ENCODE peak calls at places on chromosomes 11 and 22, in four cellular contexts. G, E, Z and S are unnamed samples.
A peak's percentile ranks its signal among the peaks of the same experiment; 100 is the strongest.

GRCh38 chr22:18023509-18024275 is 669 bp downstream of the MICAL3 start:
- DNase-seq in Z (peak; percentile 40), E (peak; percentile 26), G (peak; percentile 93), S (peak; percentile 80)

GRCh38 chr11:46306296-46306853 is 28.9 kb downstream of the CREB3L1 start:
- DNase-seq in Z (no peak), E (no peak), G (no peak), S (no peak)

GRCh38 chr11:22733849-22734248 is 67.4 kb downstream of the GAS2 start:
- DNase-seq in E (no peak), G (no peak), Z (no peak), S (no peak)

GRCh38 chr22:47196493-47196849 is 434.0 kb downstream of the TBC1D22A start:
- DNase-seq in Z (no peak), E (no peak), G (no peak), S (no peak)

GRCh38 chr11:115488945-115489344 is 15.3 kb downstream of the CADM1 start:
- DNase-seq in E (no peak), G (no peak), Z (no peak), S (no peak)

GRCh38 chr11:92916299-92916698 is 53.2 kb upstream of the MTNR1B start:
- DNase-seq in Z (no peak), G (no peak), E (no peak), S (no peak)

GRCh38 chr22:44906999-44907644 is 102.7 kb downstream of the PHF21B start:
- DNase-seq in Z (no peak), E (no peak), G (peak; percentile 28), S (no peak)

GRCh38 chr11:75625970-75626691 is 42.7 kb downstream of the MAP6 start:
- DNase-seq in E (no peak), Z (no peak), G (no peak), S (no peak)

GRCh38 chr22:46085831-46086576 is 64.3 kb upstream of the PPARA start:
- DNase-seq in Z (no peak), E (no peak), G (no peak), S (no peak)

GRCh38 chr22:23836281-23836680 is 2.5 kb downstream of the DERL3 start:
- DNase-seq in Z (no peak), E (no peak), G (peak; percentile 19), S (no peak)

GRCh38 chr22:29635734-29636357 is 32.4 kb downstream of the NF2 start:
- DNase-seq in E (no peak), Z (no peak), G (peak; percentile 50), S (no peak)

GRCh38 chr11:126512741-126513715 is 157.5 kb downstream of the ST3GAL4 start:
- DNase-seq in G (no peak), E (no peak), Z (no peak), S (no peak)

GRCh38 chr11:48018561-48019229 is 38.3 kb downstream of the PTPRJ start:
- DNase-seq in G (peak; percentile 70), Z (no peak), E (no peak), S (no peak)

GRCh38 chr22:46421272-46421671 is 85.8 kb downstream of the TRMU start:
- DNase-seq in E (no peak), Z (peak; percentile 10), G (no peak), S (no peak)

GRCh38 chr11:28690746-28691145 is 582.6 kb downstream of the METTL15 start:
- DNase-seq in Z (no peak), G (no peak), E (no peak), S (no peak)

GRCh38 chr11:63682045-63682915 is 980 bp downstream of the RTN3 start:
- DNase-seq in G (peak; percentile 68), Z (peak; percentile 26), E (peak; percentile 5), S (no peak)

GRCh38 chr11:57228600-57228999 is 8.4 kb downstream of the APLNR start:
- DNase-seq in Z (no peak), E (no peak), G (no peak), S (no peak)

GRCh38 chr11:95671768-95672167 is 117.8 kb downstream of the FAM76B start:
- DNase-seq in G (no peak), E (no peak), Z (no peak), S (no peak)

GRCh38 chr22:20783844-20784723 is 10.2 kb downstream of the SERPIND1 start:
- DNase-seq in E (peak; percentile 10), Z (peak; percentile 33), G (peak; percentile 76), S (no peak)

GRCh38 chr11:45995342-45995734 is 72.9 kb downstream of the LARGE2 start:
- DNase-seq in Z (no peak), G (no peak), E (no peak), S (no peak)

GRCh38 chr11:50298182-50298988 is 265.7 kb downstream of the OR4C45 start:
- DNase-seq in E (no peak), Z (no peak), G (peak; percentile 10), S (no peak)

GRCh38 chr22:48891688-48892380 is 935.8 kb downstream of the BRD1 start:
- DNase-seq in E (no peak), Z (no peak), G (peak; percentile 12), S (peak; percentile 24)

GRCh38 chr22:19149047-19149883 is 827 bp downstream of the GSC2 start:
- DNase-seq in Z (no peak), E (peak; percentile 38), G (peak; percentile 91), S (peak; percentile 38)

GRCh38 chr11:117818036-117818858 is 6.3 kb downstream of the FXYD2 start:
- DNase-seq in G (no peak), Z (peak; percentile 63), E (peak; percentile 83), S (no peak)

GRCh38 chr11:130037058-130037457 is 32.6 kb upstream of the APLP2 start:
- DNase-seq in G (no peak), Z (no peak), E (no peak), S (no peak)

GRCh38 chr22:49090853-49091135 is 736.9 kb downstream of the BRD1 start:
- DNase-seq in Z (no peak), E (no peak), G (no peak), S (no peak)

GRCh38 chr11:88464528-88464927 is 127.0 kb upstream of the CTSC start:
- DNase-seq in E (no peak), G (no peak), Z (no peak), S (no peak)